ENCODE peak calls at places on chromosomes 16 and 17, in seven cellular contexts. H, I, Q, Z, E, U and A are unnamed samples.

GRCh38 chr16:28974007-28974436 is 556 bp upstream of the SPNS1 start:
- DNase-seq in Z (peak), I (no peak), Q (peak), H (peak), E (no peak), U (no peak), A (peak)

GRCh38 chr16:85783441-85783840 is 15.9 kb downstream of the EMC8 start:
- DNase-seq in Q (no peak), I (no peak), Z (no peak), E (no peak), U (no peak), H (no peak), A (no peak)

GRCh38 chr16:48277158-48277557 is 29.8 kb upstream of the ABCC11 start:
- DNase-seq in U (peak), H (no peak), E (no peak), I (no peak), Z (no peak), Q (peak), A (peak)

GRCh38 chr16:8999800-9000199 is 36.1 kb upstream of the USP7 start:
- DNase-seq in E (no peak), Z (no peak), U (no peak), I (no peak), Q (no peak), H (no peak), A (no peak)

GRCh38 chr17:81325974-81326358 is 30.9 kb upstream of the SLC38A10 start:
- DNase-seq in H (no peak), I (no peak), E (no peak), Z (no peak), Q (no peak), U (no peak), A (no peak)

GRCh38 chr17:71033336-71033735 is 864.0 kb downstream of the KCNJ2 start:
- DNase-seq in I (no peak), H (no peak), Z (peak), E (peak), Q (no peak), U (no peak), A (no peak)

GRCh38 chr17:61551255-61551742 is 39.7 kb downstream of the NACA2 start:
- DNase-seq in H (peak), I (peak), U (no peak), E (no peak), Z (peak), Q (no peak), A (peak)

GRCh38 chr16:72467157-72467759 is 295.3 kb upstream of the PMFBP1 start:
- DNase-seq in Z (peak), Q (peak), H (peak), I (peak), U (no peak), E (peak), A (no peak)

GRCh38 chr17:3894927-3895343 is 2.1 kb upstream of the CAMKK1 start:
- DNase-seq in E (no peak), Z (no peak), Q (no peak), U (no peak), I (no peak), H (peak), A (no peak)

GRCh38 chr17:73279704-73280103 is 18.0 kb upstream of the CPSF4L start:
- DNase-seq in Z (no peak), E (no peak), H (no peak), I (no peak), Q (no peak), U (no peak), A (no peak)

GRCh38 chr16:17134586-17134985 is 336.2 kb downstream of the XYLT1 start:
- DNase-seq in U (no peak), H (no peak), I (peak), E (no peak), Z (no peak), Q (no peak), A (no peak)

GRCh38 chr17:48472485-48473281 is 42.7 kb upstream of the SKAP1 start:
- DNase-seq in E (no peak), U (no peak), Z (no peak), Q (no peak), I (no peak), H (no peak), A (peak)

GRCh38 chr17:1998426-1998784 is 26.7 kb downstream of the RTN4RL1 start:
- DNase-seq in Q (no peak), U (no peak), H (no peak), E (no peak), Z (peak), I (no peak), A (no peak)

GRCh38 chr17:4852504-4853075 is 19.4 kb downstream of the MINK1 start:
- DNase-seq in I (no peak), E (no peak), U (no peak), Z (no peak), Q (no peak), H (peak), A (no peak)

GRCh38 chr16:1018447-1018846 is 36.9 kb downstream of the SOX8 start:
- DNase-seq in E (no peak), Q (no peak), Z (no peak), H (no peak), U (no peak), I (no peak), A (no peak)

GRCh38 chr17:10745231-10745630 is 15.4 kb upstream of the TMEM220 start:
- DNase-seq in Q (no peak), I (no peak), U (no peak), Z (no peak), H (no peak), E (no peak), A (no peak)

GRCh38 chr17:69317625-69318024 is 9.3 kb downstream of the ABCA5 start:
- DNase-seq in H (no peak), I (no peak), Q (no peak), U (no peak), E (no peak), Z (no peak), A (no peak)

GRCh38 chr17:34781571-34782108 is 179.6 kb downstream of the CCT6B start:
- DNase-seq in E (no peak), I (no peak), U (no peak), Q (peak), H (no peak), Z (no peak), A (no peak)

GRCh38 chr16:84868829-84869457 is 49.2 kb downstream of the CRISPLD2 start:
- DNase-seq in H (no peak), I (no peak), E (no peak), U (no peak), Q (no peak), Z (no peak), A (no peak)

GRCh38 chr16:2056681-2057407 is 9.1 kb downstream of the TSC2 start:
- DNase-seq in I (no peak), Z (peak), E (no peak), U (no peak), H (no peak), Q (no peak), A (no peak)

GRCh38 chr16:48182979-48183537 is 27.3 kb upstream of the ABCC12 start:
- DNase-seq in E (no peak), U (no peak), Z (no peak), I (no peak), H (no peak), Q (no peak), A (peak)

GRCh38 chr17:39271546-39271945 is 45.8 kb upstream of the STAC2 start:
- DNase-seq in Q (no peak), U (no peak), H (peak), Z (no peak), E (no peak), I (no peak), A (no peak)

GRCh38 chr17:82884923-82885322 is 45.1 kb upstream of the ZNF750 start:
- DNase-seq in U (no peak), I (no peak), E (no peak), H (no peak), Q (no peak), Z (no peak), A (no peak)